ENCODE peak calls at places on chromosomes 12 and 14, in eight cellular contexts. One of them, this sample, is unnamed.

GRCh38 chr12:68175566-68176033 is 16.1 kb upstream of the IFNG start:
- DNase-seq in stromal cell of bone marrow: no peak
- DNase-seq in AG09309: no peak
- DNase-seq in stimulated activated naive CD4-positive, alpha-beta T cell: peak; percentile 62
- DNase-seq in right cardiac atrium: no peak
- DNase-seq in adrenal gland: no peak
- DNase-seq in progenitor cell of endocrine pancreas: no peak
- DNase-seq in NCI-H1105 treated with DMSO at 0.1 percent for 48 hours: no peak
- DNase-seq in this sample: peak; percentile 75

GRCh38 chr12:4649358-4649661 is 396 bp downstream of the NDUFA9 start:
- DNase-seq in progenitor cell of endocrine pancreas: no peak
- DNase-seq in stimulated activated naive CD4-positive, alpha-beta T cell: no peak
- DNase-seq in NCI-H1105 treated with DMSO at 0.1 percent for 48 hours: no peak
- DNase-seq in right cardiac atrium: no peak
- DNase-seq in AG09309: no peak
- DNase-seq in adrenal gland: no peak
- DNase-seq in stromal cell of bone marrow: no peak
- DNase-seq in this sample: no peak

GRCh38 chr12:119589087-119589486 is 4.5 kb upstream of the TMEM233 start:
- DNase-seq in progenitor cell of endocrine pancreas: no peak
- DNase-seq in right cardiac atrium: no peak
- DNase-seq in AG09309: no peak
- DNase-seq in stromal cell of bone marrow: peak; percentile 40
- DNase-seq in adrenal gland: no peak
- DNase-seq in stimulated activated naive CD4-positive, alpha-beta T cell: no peak
- DNase-seq in NCI-H1105 treated with DMSO at 0.1 percent for 48 hours: no peak
- DNase-seq in this sample: no peak

GRCh38 chr12:133130808-133131128 is 341 bp downstream of the ZNF10 start:
- DNase-seq in progenitor cell of endocrine pancreas: peak; percentile 14
- DNase-seq in stimulated activated naive CD4-positive, alpha-beta T cell: peak; percentile 62
- DNase-seq in stromal cell of bone marrow: no peak
- DNase-seq in NCI-H1105 treated with DMSO at 0.1 percent for 48 hours: no peak
- DNase-seq in AG09309: no peak
- DNase-seq in adrenal gland: peak; percentile 28
- DNase-seq in right cardiac atrium: peak; percentile 72
- DNase-seq in this sample: peak; percentile 58

GRCh38 chr12:82146740-82147139 is 211.4 kb downstream of the CCDC59 start:
- DNase-seq in right cardiac atrium: peak; percentile 19
- DNase-seq in stimulated activated naive CD4-positive, alpha-beta T cell: no peak
- DNase-seq in stromal cell of bone marrow: no peak
- DNase-seq in adrenal gland: no peak
- DNase-seq in progenitor cell of endocrine pancreas: no peak
- DNase-seq in NCI-H1105 treated with DMSO at 0.1 percent for 48 hours: no peak
- DNase-seq in AG09309: no peak
- DNase-seq in this sample: no peak

GRCh38 chr12:2179953-2180736 is 127.4 kb downstream of the CACNA1C start:
- DNase-seq in stromal cell of bone marrow: peak; percentile 96
- DNase-seq in progenitor cell of endocrine pancreas: no peak
- DNase-seq in stimulated activated naive CD4-positive, alpha-beta T cell: no peak
- DNase-seq in adrenal gland: peak; percentile 86
- DNase-seq in AG09309: peak; percentile 78
- DNase-seq in NCI-H1105 treated with DMSO at 0.1 percent for 48 hours: no peak
- DNase-seq in right cardiac atrium: peak; percentile 87
- DNase-seq in this sample: no peak

GRCh38 chr12:52151859-52152783 is 39.7 kb downstream of the KRT80 start:
- DNase-seq in progenitor cell of endocrine pancreas: peak; percentile 68
- DNase-seq in right cardiac atrium: peak; percentile 91
- DNase-seq in stromal cell of bone marrow: no peak
- DNase-seq in NCI-H1105 treated with DMSO at 0.1 percent for 48 hours: no peak
- DNase-seq in adrenal gland: no peak
- DNase-seq in AG09309: no peak
- DNase-seq in stimulated activated naive CD4-positive, alpha-beta T cell: peak; percentile 61
- DNase-seq in this sample: peak; percentile 44

GRCh38 chr12:116408489-116409217 is 131.2 kb upstream of the MED13L start:
- DNase-seq in right cardiac atrium: no peak
- DNase-seq in progenitor cell of endocrine pancreas: no peak
- DNase-seq in NCI-H1105 treated with DMSO at 0.1 percent for 48 hours: no peak
- DNase-seq in stimulated activated naive CD4-positive, alpha-beta T cell: no peak
- DNase-seq in adrenal gland: no peak
- DNase-seq in AG09309: no peak
- DNase-seq in stromal cell of bone marrow: no peak
- DNase-seq in this sample: no peak

GRCh38 chr14:77004711-77005460 is 23.6 kb downstream of the IRF2BPL start:
- DNase-seq in right cardiac atrium: no peak
- DNase-seq in NCI-H1105 treated with DMSO at 0.1 percent for 48 hours: no peak
- DNase-seq in adrenal gland: no peak
- DNase-seq in stromal cell of bone marrow: no peak
- DNase-seq in stimulated activated naive CD4-positive, alpha-beta T cell: no peak
- DNase-seq in progenitor cell of endocrine pancreas: no peak
- DNase-seq in AG09309: no peak
- DNase-seq in this sample: no peak

GRCh38 chr12:50765325-50765911 is 1.5 kb downstream of the ATF1 start:
- DNase-seq in stimulated activated naive CD4-positive, alpha-beta T cell: no peak
- DNase-seq in AG09309: no peak
- DNase-seq in progenitor cell of endocrine pancreas: no peak
- DNase-seq in NCI-H1105 treated with DMSO at 0.1 percent for 48 hours: peak; percentile 35
- DNase-seq in right cardiac atrium: no peak
- DNase-seq in adrenal gland: peak; percentile 57
- DNase-seq in stromal cell of bone marrow: no peak
- DNase-seq in this sample: peak; percentile 51

GRCh38 chr12:22361785-22362184 is 27.3 kb upstream of the ST8SIA1 start:
- DNase-seq in stimulated activated naive CD4-positive, alpha-beta T cell: no peak
- DNase-seq in stromal cell of bone marrow: no peak
- DNase-seq in NCI-H1105 treated with DMSO at 0.1 percent for 48 hours: no peak
- DNase-seq in right cardiac atrium: no peak
- DNase-seq in adrenal gland: no peak
- DNase-seq in AG09309: no peak
- DNase-seq in progenitor cell of endocrine pancreas: no peak
- DNase-seq in this sample: no peak

GRCh38 chr14:78512021-78512420 is 341.8 kb downstream of the NRXN3 start:
- DNase-seq in stromal cell of bone marrow: no peak
- DNase-seq in progenitor cell of endocrine pancreas: no peak
- DNase-seq in adrenal gland: no peak
- DNase-seq in AG09309: no peak
- DNase-seq in right cardiac atrium: no peak
- DNase-seq in NCI-H1105 treated with DMSO at 0.1 percent for 48 hours: no peak
- DNase-seq in stimulated activated naive CD4-positive, alpha-beta T cell: no peak
- DNase-seq in this sample: no peak

GRCh38 chr14:61607570-61608244 is 87.6 kb upstream of the HIF1A start:
- DNase-seq in stimulated activated naive CD4-positive, alpha-beta T cell: no peak
- DNase-seq in right cardiac atrium: no peak
- DNase-seq in NCI-H1105 treated with DMSO at 0.1 percent for 48 hours: peak; percentile 50
- DNase-seq in progenitor cell of endocrine pancreas: no peak
- DNase-seq in AG09309: no peak
- DNase-seq in stromal cell of bone marrow: no peak
- DNase-seq in adrenal gland: no peak
- DNase-seq in this sample: no peak

GRCh38 chr12:93851245-93851665 is 174.1 kb downstream of the CRADD start:
- DNase-seq in stromal cell of bone marrow: no peak
- DNase-seq in stimulated activated naive CD4-positive, alpha-beta T cell: no peak
- DNase-seq in adrenal gland: no peak
- DNase-seq in AG09309: no peak
- DNase-seq in NCI-H1105 treated with DMSO at 0.1 percent for 48 hours: no peak
- DNase-seq in progenitor cell of endocrine pancreas: no peak
- DNase-seq in right cardiac atrium: no peak
- DNase-seq in this sample: no peak